ENCODE peak calls at places on chromosomes 16 and 17, in seven cellular contexts. One of them, this sample, is unnamed.
A peak's percentile ranks its signal among the peaks of the same experiment; 100 is the strongest.

GRCh38 chr17:41705271-41705991 is 6.7 kb upstream of the GAST start:
- DNase-seq in COR-L47: no peak
- DNase-seq in AG04450: no peak
- DNase-seq in AG08395: peak; percentile 71
- DNase-seq in activated T-helper 1 cell treated with anti-CD3 and anti-CD28 coated beads, Interleukin-2, amount 50 U/mL, for 16 hours: no peak
- DNase-seq in mucosa of descending colon: no peak
- DNase-seq in neural progenitor cell: peak; percentile 63
- DNase-seq in this sample: no peak

GRCh38 chr17:66255112-66255511 is 25.9 kb upstream of the APOH start:
- DNase-seq in neural progenitor cell: peak; percentile 73
- DNase-seq in AG04450: peak; percentile 62
- DNase-seq in activated T-helper 1 cell treated with anti-CD3 and anti-CD28 coated beads, Interleukin-2, amount 50 U/mL, for 16 hours: no peak
- DNase-seq in AG08395: peak; percentile 70
- DNase-seq in COR-L47: peak; percentile 57
- DNase-seq in mucosa of descending colon: no peak
- DNase-seq in this sample: no peak

GRCh38 chr17:66952681-66953638 is 11.5 kb upstream of the CACNG4 start:
- DNase-seq in mucosa of descending colon: no peak
- DNase-seq in activated T-helper 1 cell treated with anti-CD3 and anti-CD28 coated beads, Interleukin-2, amount 50 U/mL, for 16 hours: no peak
- DNase-seq in COR-L47: no peak
- DNase-seq in AG04450: no peak
- DNase-seq in AG08395: no peak
- DNase-seq in neural progenitor cell: no peak
- DNase-seq in this sample: no peak

GRCh38 chr17:55533611-55534010 is 22.4 kb upstream of the SMIM36 start:
- DNase-seq in neural progenitor cell: no peak
- DNase-seq in activated T-helper 1 cell treated with anti-CD3 and anti-CD28 coated beads, Interleukin-2, amount 50 U/mL, for 16 hours: no peak
- DNase-seq in mucosa of descending colon: no peak
- DNase-seq in COR-L47: no peak
- DNase-seq in AG04450: no peak
- DNase-seq in AG08395: no peak
- DNase-seq in this sample: no peak

GRCh38 chr17:49574283-49574892 is 1.3 kb upstream of the NXPH3 start:
- DNase-seq in mucosa of descending colon: no peak
- DNase-seq in activated T-helper 1 cell treated with anti-CD3 and anti-CD28 coated beads, Interleukin-2, amount 50 U/mL, for 16 hours: no peak
- DNase-seq in AG04450: no peak
- DNase-seq in AG08395: no peak
- DNase-seq in neural progenitor cell: no peak
- DNase-seq in COR-L47: no peak
- DNase-seq in this sample: no peak

GRCh38 chr17:35069311-35069710 is 5.8 kb upstream of the RFFL start:
- DNase-seq in mucosa of descending colon: no peak
- DNase-seq in COR-L47: no peak
- DNase-seq in activated T-helper 1 cell treated with anti-CD3 and anti-CD28 coated beads, Interleukin-2, amount 50 U/mL, for 16 hours: no peak
- DNase-seq in AG04450: no peak
- DNase-seq in neural progenitor cell: no peak
- DNase-seq in AG08395: peak; percentile 62
- DNase-seq in this sample: no peak

GRCh38 chr17:50950002-50950877 is 84.1 kb upstream of the TOB1 start:
- DNase-seq in activated T-helper 1 cell treated with anti-CD3 and anti-CD28 coated beads, Interleukin-2, amount 50 U/mL, for 16 hours: peak; percentile 31
- DNase-seq in COR-L47: peak; percentile 65
- DNase-seq in mucosa of descending colon: peak; percentile 84
- DNase-seq in AG08395: peak; percentile 95
- DNase-seq in neural progenitor cell: peak; percentile 69
- DNase-seq in AG04450: peak; percentile 37
- DNase-seq in this sample: peak; percentile 63

GRCh38 chr17:45221081-45221996 is at the start of gene FMNL1:
- DNase-seq in neural progenitor cell: peak; percentile 77
- DNase-seq in activated T-helper 1 cell treated with anti-CD3 and anti-CD28 coated beads, Interleukin-2, amount 50 U/mL, for 16 hours: peak; percentile 54
- DNase-seq in AG08395: no peak
- DNase-seq in mucosa of descending colon: peak; percentile 88
- DNase-seq in COR-L47: no peak
- DNase-seq in AG04450: no peak
- DNase-seq in this sample: peak; percentile 56

GRCh38 chr17:82820278-82821251 is 19.3 kb downstream of the ZNF750 start:
- DNase-seq in COR-L47: no peak
- DNase-seq in AG08395: no peak
- DNase-seq in activated T-helper 1 cell treated with anti-CD3 and anti-CD28 coated beads, Interleukin-2, amount 50 U/mL, for 16 hours: no peak
- DNase-seq in AG04450: no peak
- DNase-seq in mucosa of descending colon: no peak
- DNase-seq in neural progenitor cell: no peak
- DNase-seq in this sample: no peak

GRCh38 chr17:36849871-36850348 is 87.4 kb upstream of the LHX1 start:
- DNase-seq in COR-L47: no peak
- DNase-seq in AG04450: no peak
- DNase-seq in mucosa of descending colon: no peak
- DNase-seq in activated T-helper 1 cell treated with anti-CD3 and anti-CD28 coated beads, Interleukin-2, amount 50 U/mL, for 16 hours: peak; percentile 18
- DNase-seq in neural progenitor cell: peak; percentile 40
- DNase-seq in AG08395: peak; percentile 53
- DNase-seq in this sample: no peak

GRCh38 chr17:27888945-27889344 is 4.2 kb downstream of the LYRM9 start:
- DNase-seq in AG08395: peak; percentile 10
- DNase-seq in AG04450: no peak
- DNase-seq in COR-L47: no peak
- DNase-seq in activated T-helper 1 cell treated with anti-CD3 and anti-CD28 coated beads, Interleukin-2, amount 50 U/mL, for 16 hours: no peak
- DNase-seq in neural progenitor cell: peak; percentile 85
- DNase-seq in mucosa of descending colon: no peak
- DNase-seq in this sample: peak; percentile 46

GRCh38 chr17:219696-220095 is 38.2 kb upstream of the DOC2B start:
- DNase-seq in activated T-helper 1 cell treated with anti-CD3 and anti-CD28 coated beads, Interleukin-2, amount 50 U/mL, for 16 hours: no peak
- DNase-seq in AG04450: no peak
- DNase-seq in AG08395: no peak
- DNase-seq in COR-L47: no peak
- DNase-seq in mucosa of descending colon: peak; percentile 26
- DNase-seq in neural progenitor cell: no peak
- DNase-seq in this sample: no peak

GRCh38 chr16:82051656-82052055 is 16.6 kb downstream of the HSD17B2 start:
- DNase-seq in AG08395: no peak
- DNase-seq in neural progenitor cell: no peak
- DNase-seq in AG04450: no peak
- DNase-seq in activated T-helper 1 cell treated with anti-CD3 and anti-CD28 coated beads, Interleukin-2, amount 50 U/mL, for 16 hours: no peak
- DNase-seq in COR-L47: no peak
- DNase-seq in mucosa of descending colon: no peak
- DNase-seq in this sample: no peak

GRCh38 chr16:66603537-66604375 is 748 bp upstream of the CMTM3 start:
- DNase-seq in mucosa of descending colon: peak; percentile 88
- DNase-seq in neural progenitor cell: peak; percentile 87
- DNase-seq in AG04450: no peak
- DNase-seq in activated T-helper 1 cell treated with anti-CD3 and anti-CD28 coated beads, Interleukin-2, amount 50 U/mL, for 16 hours: peak; percentile 50
- DNase-seq in AG08395: peak; percentile 54
- DNase-seq in COR-L47: peak; percentile 23
- DNase-seq in this sample: peak; percentile 68

GRCh38 chr17:4175921-4176802 is 33.2 kb downstream of the CYB5D2 start:
- DNase-seq in activated T-helper 1 cell treated with anti-CD3 and anti-CD28 coated beads, Interleukin-2, amount 50 U/mL, for 16 hours: peak; percentile 12
- DNase-seq in mucosa of descending colon: no peak
- DNase-seq in AG04450: no peak
- DNase-seq in COR-L47: no peak
- DNase-seq in AG08395: no peak
- DNase-seq in neural progenitor cell: no peak
- DNase-seq in this sample: peak; percentile 54

GRCh38 chr17:31378638-31379037 is 12.8 kb upstream of the RAB11FIP4 start:
- DNase-seq in AG08395: no peak
- DNase-seq in COR-L47: no peak
- DNase-seq in AG04450: no peak
- DNase-seq in activated T-helper 1 cell treated with anti-CD3 and anti-CD28 coated beads, Interleukin-2, amount 50 U/mL, for 16 hours: no peak
- DNase-seq in mucosa of descending colon: no peak
- DNase-seq in neural progenitor cell: peak; percentile 39
- DNase-seq in this sample: no peak

GRCh38 chr17:74276051-74276476 is 2.0 kb downstream of the DNAI2 start:
- DNase-seq in AG04450: no peak
- DNase-seq in AG08395: no peak
- DNase-seq in neural progenitor cell: no peak
- DNase-seq in activated T-helper 1 cell treated with anti-CD3 and anti-CD28 coated beads, Interleukin-2, amount 50 U/mL, for 16 hours: no peak
- DNase-seq in mucosa of descending colon: no peak
- DNase-seq in COR-L47: no peak
- DNase-seq in this sample: no peak

GRCh38 chr17:73983623-73984410 is 219.7 kb upstream of the RPL38 start:
- DNase-seq in AG08395: no peak
- DNase-seq in mucosa of descending colon: no peak
- DNase-seq in activated T-helper 1 cell treated with anti-CD3 and anti-CD28 coated beads, Interleukin-2, amount 50 U/mL, for 16 hours: no peak
- DNase-seq in neural progenitor cell: no peak
- DNase-seq in AG04450: no peak
- DNase-seq in COR-L47: no peak
- DNase-seq in this sample: no peak

GRCh38 chr17:64774888-64775600 is 112.9 kb upstream of the SMURF2 start:
- DNase-seq in mucosa of descending colon: peak; percentile 33
- DNase-seq in activated T-helper 1 cell treated with anti-CD3 and anti-CD28 coated beads, Interleukin-2, amount 50 U/mL, for 16 hours: no peak
- DNase-seq in neural progenitor cell: no peak
- DNase-seq in COR-L47: no peak
- DNase-seq in AG04450: no peak
- DNase-seq in AG08395: no peak
- DNase-seq in this sample: no peak

GRCh38 chr16:62752837-62753236 is 716.6 kb upstream of the CDH8 start:
- DNase-seq in mucosa of descending colon: no peak
- DNase-seq in AG08395: no peak
- DNase-seq in activated T-helper 1 cell treated with anti-CD3 and anti-CD28 coated beads, Interleukin-2, amount 50 U/mL, for 16 hours: no peak
- DNase-seq in COR-L47: no peak
- DNase-seq in AG04450: no peak
- DNase-seq in neural progenitor cell: no peak
- DNase-seq in this sample: no peak

GRCh38 chr17:34169501-34169900 is 85.6 kb upstream of the CCL2 start:
- DNase-seq in AG08395: no peak
- DNase-seq in COR-L47: no peak
- DNase-seq in mucosa of descending colon: no peak
- DNase-seq in AG04450: no peak
- DNase-seq in neural progenitor cell: no peak
- DNase-seq in activated T-helper 1 cell treated with anti-CD3 and anti-CD28 coated beads, Interleukin-2, amount 50 U/mL, for 16 hours: no peak
- DNase-seq in this sample: no peak

GRCh38 chr16:56933828-56934598 is 2.1 kb downstream of the HERPUD1 start:
- DNase-seq in mucosa of descending colon: no peak
- DNase-seq in COR-L47: peak; percentile 10
- DNase-seq in AG08395: no peak
- DNase-seq in neural progenitor cell: no peak
- DNase-seq in AG04450: no peak
- DNase-seq in activated T-helper 1 cell treated with anti-CD3 and anti-CD28 coated beads, Interleukin-2, amount 50 U/mL, for 16 hours: no peak
- DNase-seq in this sample: no peak

GRCh38 chr17:53818271-53818670 is 4.5 kb upstream of the KIF2B start:
- DNase-seq in COR-L47: no peak
- DNase-seq in neural progenitor cell: no peak
- DNase-seq in mucosa of descending colon: no peak
- DNase-seq in activated T-helper 1 cell treated with anti-CD3 and anti-CD28 coated beads, Interleukin-2, amount 50 U/mL, for 16 hours: no peak
- DNase-seq in AG04450: no peak
- DNase-seq in AG08395: no peak
- DNase-seq in this sample: no peak

GRCh38 chr16:10040136-10041080 is 141.8 kb downstream of the GRIN2A start:
- DNase-seq in neural progenitor cell: peak; percentile 61
- DNase-seq in AG04450: no peak
- DNase-seq in AG08395: no peak
- DNase-seq in mucosa of descending colon: no peak
- DNase-seq in activated T-helper 1 cell treated with anti-CD3 and anti-CD28 coated beads, Interleukin-2, amount 50 U/mL, for 16 hours: no peak
- DNase-seq in COR-L47: no peak
- DNase-seq in this sample: peak; percentile 38